ENCODE peak calls at places on chromosome 21, in five cellular contexts. Z, B, A, P and W are unnamed samples. For H3K79me2, the result is how much of the 10 kb centered on the place peaks cover.

GRCh38 chr21:32335601-32336575 is 37.2 kb downstream of the MRAP start:
- DNase-seq in A (peak), P (no peak), Z (no peak), B (no peak), W (no peak)

GRCh38 chr21:28580585-28580984 is 412.1 kb downstream of the LTN1 start:
- DNase-seq in B (no peak), P (no peak), A (no peak), Z (no peak), W (no peak)

GRCh38 chr21:41530366-41530765 is 22.4 kb upstream of the TMPRSS2 start:
- DNase-seq in A (no peak), Z (no peak), B (no peak), P (no peak), W (no peak)

GRCh38 chr21:41923641-41924342 is 30.0 kb downstream of the C2CD2 start:
- DNase-seq in B (no peak), Z (no peak), A (peak), P (no peak), W (no peak)

GRCh38 chr21:16532841-16533240 is 803.1 kb downstream of the USP25 start:
- DNase-seq in Z (no peak), A (peak), B (no peak), P (no peak), W (no peak)

GRCh38 chr21:29072873-29073221 is 601 bp downstream of the CCT8 start:
- DNase-seq in B (peak), Z (peak), P (no peak), A (peak), W (no peak)

GRCh38 chr21:14879458-14879857 is 185.3 kb downstream of the NRIP1 start:
- DNase-seq in A (no peak), P (no peak), B (no peak), Z (no peak), W (no peak)

GRCh38 chr21:18191139-18191538 is 53.5 kb upstream of the CHODL start:
- DNase-seq in B (no peak), P (no peak), A (no peak), Z (no peak), W (no peak)

GRCh38 chr21:14523234-14523633 is 22.9 kb downstream of the SAMSN1 start:
- DNase-seq in A (no peak), P (no peak), Z (no peak), B (no peak), W (peak)

GRCh38 chr21:31132574-31133242 is 94.4 kb upstream of the KRTAP19-8 start:
- DNase-seq in A (peak), Z (no peak), P (peak), B (no peak), W (peak)

GRCh38 chr21:38914071-38914491 is 108.4 kb downstream of the ETS2 start:
- DNase-seq in Z (no peak), A (no peak), P (no peak), B (no peak), W (no peak)

GRCh38 chr21:36422279-36423098 is 37.3 kb downstream of the CHAF1B start:
- DNase-seq in Z (peak), P (no peak), A (peak), B (peak), W (peak)

GRCh38 chr21:42063206-42063577 is 7.9 kb upstream of the UMODL1 start:
- DNase-seq in Z (no peak), P (peak), B (peak), A (no peak), W (peak)

GRCh38 chr21:29164330-29164942 is 34.0 kb downstream of the MAP3K7CL start:
- DNase-seq in Z (peak), B (peak), A (peak), P (no peak), W (no peak)

GRCh38 chr21:31509108-31510017 is 150.1 kb upstream of the SOD1 start:
- DNase-seq in Z (peak), B (peak), A (peak), P (peak), W (peak)

GRCh38 chr21:43361493-43362296 is 65.2 kb downstream of the SIK1 start:
- DNase-seq in A (no peak), Z (peak), P (peak), B (peak), W (peak)

GRCh38 chr21:41665766-41666595 is 100.9 kb downstream of the RIPK4 start:
- DNase-seq in B (no peak), P (no peak), A (no peak), Z (no peak), W (no peak)

GRCh38 chr21:36966846-36967657 is 583 bp upstream of the HLCS start:
- DNase-seq in P (no peak), B (no peak), A (no peak), Z (no peak), W (no peak)

GRCh38 chr21:42317341-42317741 is 2.1 kb upstream of the TFF3 start:
- DNase-seq in P (no peak), A (no peak), Z (no peak), B (no peak), W (no peak)

GRCh38 chr21:27269646-27270045 is 302.8 kb upstream of the ADAMTS5 start:
- DNase-seq in A (peak), Z (peak), P (no peak), B (no peak), W (no peak)

GRCh38 chr21:16241500-16241963 is 511.8 kb downstream of the USP25 start:
- DNase-seq in Z (no peak), B (no peak), A (no peak), P (no peak), W (no peak)

GRCh38 chr21:20999567-21000169 is 1.5 kb downstream of the NCAM2 start:
- DNase-seq in P (no peak), B (peak), A (peak), Z (peak), W (peak)

GRCh38 chr21:41823906-41824305 is 55.2 kb downstream of the PRDM15 start:
- DNase-seq in P (no peak), A (no peak), B (no peak), Z (no peak), W (no peak)

GRCh38 chr21:42071146-42071737 is at the start of gene UMODL1:
- DNase-seq in B (no peak), Z (no peak), P (no peak), A (no peak), W (no peak)

GRCh38 chr21:45331521-45332257 is 44.0 kb upstream of the POFUT2 start:
- DNase-seq in B (no peak), A (no peak), P (no peak), Z (no peak), W (no peak)
- H3K27ac ChIP-seq in B (no peak), A (no peak), P (no peak), Z (peak), W (no peak)

GRCh38 chr21:39979321-39979720 is 112.1 kb downstream of the PCP4 start:
- DNase-seq in Z (no peak), A (no peak), B (no peak), P (no peak), W (no peak)

DNA sequence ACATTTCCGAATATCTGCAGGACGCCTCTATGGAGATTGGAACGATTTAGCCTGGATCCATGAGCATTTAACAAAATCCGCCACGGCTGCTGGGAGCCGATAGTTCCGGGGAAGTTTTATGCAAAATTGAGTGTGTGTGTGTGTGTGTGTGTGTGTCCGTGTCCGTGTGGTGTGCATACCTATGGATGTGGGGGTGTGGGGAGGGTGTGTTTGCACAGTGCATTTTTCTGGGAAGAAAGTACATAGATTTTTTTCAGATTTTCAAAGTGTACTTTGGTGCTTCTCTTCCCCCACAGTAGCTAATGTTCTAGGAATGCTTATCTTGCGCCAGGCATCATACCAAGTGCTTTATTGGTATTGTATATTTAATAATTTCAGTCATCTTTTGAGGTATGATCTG is 117.4 kb downstream of the PCP4 start:
- DNase-seq in Z (peak), A (no peak), B (no peak), P (no peak), W (no peak)
- H3K79me2 ChIP-seq in Z (under half), A (under half), B (under half), P (under half), W (under half)

GRCh38 chr21:34817821-34818662 is 149.2 kb downstream of the CLIC6 start:
- DNase-seq in A (no peak), Z (peak), B (no peak), P (no peak), W (no peak)

GRCh38 chr21:34818663-34819158 is 149.9 kb downstream of the CLIC6 start:
- DNase-seq in P (no peak), B (no peak), A (no peak), Z (peak), W (no peak)

GRCh38 chr21:34821717-34822116 is 152.9 kb downstream of the CLIC6 start:
- DNase-seq in A (no peak), P (no peak), B (no peak), Z (no peak), W (no peak)

GRCh38 chr21:34819357-34819999 is 150.7 kb downstream of the CLIC6 start:
- DNase-seq in B (no peak), P (no peak), A (no peak), Z (no peak), W (no peak)

GRCh38 chr21:34820051-34820450 is 151.3 kb downstream of the CLIC6 start:
- DNase-seq in B (no peak), Z (no peak), P (no peak), A (no peak), W (peak)
- H3K27ac ChIP-seq in B (no peak), Z (no peak), P (no peak), A (no peak), W (no peak)

GRCh38 chr21:33403786-33404571 is 766 bp downstream of the IFNGR2 start:
- DNase-seq in A (peak), B (peak), P (no peak), Z (peak), W (peak)
- H3K79me2 ChIP-seq in A (half or more), B (half or more), P (half or more), Z (half or more), W (half or more)

GRCh38 chr21:25956993-25957714 is 213.4 kb downstream of the APP start:
- DNase-seq in A (peak), P (no peak), B (no peak), Z (no peak), W (no peak)
- H3K27ac ChIP-seq in A (no peak), P (no peak), B (no peak), Z (no peak), W (no peak)

DNA sequence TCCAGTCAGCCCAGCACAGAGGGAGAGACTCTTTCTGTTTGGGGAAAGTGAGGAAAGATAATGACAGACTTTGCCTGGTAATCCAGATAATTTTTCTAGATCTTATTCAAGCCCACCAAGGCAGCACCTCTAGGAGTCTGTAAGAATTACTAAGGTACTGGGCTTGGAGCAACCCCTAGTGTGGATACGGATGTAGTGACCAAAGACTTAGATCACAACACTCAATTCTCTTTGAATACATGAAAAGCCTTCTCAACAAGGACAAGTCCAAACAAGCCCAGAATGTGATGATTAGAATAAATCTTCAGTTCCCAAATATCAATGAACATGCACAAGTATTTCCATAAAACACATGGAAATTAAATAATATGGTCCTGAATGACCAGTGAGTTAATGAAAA is 206.9 kb downstream of the MRPL39 start:
- DNase-seq in A (no peak), P (no peak), B (no peak), Z (no peak), W (no peak)
- H3K79me2 ChIP-seq in A (under half), P (under half), B (under half), Z (under half), W (under half)